ENCODE peak calls at places on chromosomes 11 and 22, in seven cellular contexts. O, R, M, K, D, Z and X are unnamed samples.

GRCh38 chr11:67396587-67397398 is 4.9 kb downstream of the PPP1CA start:
- DNase-seq in O (no peak), R (no peak), M (no peak), K (no peak), D (no peak), Z (no peak), X (no peak)

GRCh38 chr22:43042101-43042780 is 27.3 kb upstream of the PACSIN2 start:
- DNase-seq in O (no peak), R (no peak), M (peak), K (no peak), D (no peak), Z (peak), X (no peak)

GRCh38 chr11:62601114-62601363 is 626 bp downstream of the MTA2 start:
- DNase-seq in O (no peak), R (no peak), M (peak), K (no peak), D (peak), Z (no peak), X (peak)

GRCh38 chr22:26573026-26573662 is 16.8 kb downstream of the TPST2 start:
- DNase-seq in O (peak), R (peak), M (peak), K (no peak), D (peak), Z (peak), X (no peak)

GRCh38 chr11:108873305-108873704 is 208.4 kb downstream of the DDX10 start:
- DNase-seq in O (peak), R (peak), M (peak), K (no peak), D (peak), Z (peak), X (no peak)

GRCh38 chr22:30414525-30415047 is 11.0 kb upstream of the MTFP1 start:
- DNase-seq in O (no peak), R (peak), M (no peak), K (no peak), D (no peak), Z (no peak), X (no peak)

GRCh38 chr11:70201876-70202861 is 927 bp upstream of the FADD start:
- DNase-seq in O (no peak), R (peak), M (peak), K (no peak), D (peak), Z (no peak), X (peak)

GRCh38 chr11:223921-224320 is 12.2 kb downstream of the SIRT3 start:
- DNase-seq in O (no peak), R (no peak), M (no peak), K (no peak), D (no peak), Z (no peak), X (no peak)

GRCh38 chr11:101775033-101775432 is 139.8 kb upstream of the CEP126 start:
- DNase-seq in O (no peak), R (no peak), M (no peak), K (no peak), D (no peak), Z (no peak), X (no peak)

GRCh38 chr11:8097062-8097814 is 16.2 kb downstream of the TUB start:
- DNase-seq in O (no peak), R (no peak), M (no peak), K (peak), D (no peak), Z (no peak), X (no peak)

GRCh38 chr11:72781313-72782080 is 12.3 kb downstream of the STARD10 start:
- DNase-seq in O (no peak), R (no peak), M (no peak), K (no peak), D (peak), Z (no peak), X (no peak)

GRCh38 chr22:47616396-47617020 is 854.1 kb downstream of the TBC1D22A start:
- DNase-seq in O (no peak), R (no peak), M (no peak), K (peak), D (no peak), Z (no peak), X (no peak)

GRCh38 chr11:123221074-123221473 is 26.0 kb upstream of the CLMP start:
- DNase-seq in O (no peak), R (peak), M (peak), K (no peak), D (peak), Z (no peak), X (no peak)

GRCh38 chr11:44726278-44727113 is at the start of gene TSPAN18:
- DNase-seq in O (no peak), R (no peak), M (no peak), K (no peak), D (no peak), Z (no peak), X (no peak)

GRCh38 chr11:34749666-34750659 is 129.1 kb downstream of the EHF start:
- DNase-seq in O (peak), R (peak), M (peak), K (no peak), D (peak), Z (peak), X (peak)

GRCh38 chr11:19772480-19772879 is 59.8 kb downstream of the NAV2 start:
- DNase-seq in O (no peak), R (no peak), M (no peak), K (peak), D (no peak), Z (no peak), X (no peak)

GRCh38 chr11:63504933-63505586 is 824 bp upstream of the LGALS12 start:
- DNase-seq in O (no peak), R (peak), M (no peak), K (no peak), D (peak), Z (no peak), X (peak)

GRCh38 chr22:47165998-47166397 is 403.5 kb downstream of the TBC1D22A start:
- DNase-seq in O (no peak), R (no peak), M (no peak), K (peak), D (no peak), Z (no peak), X (no peak)

GRCh38 chr11:9269492-9270030 is 4.4 kb upstream of the DENND5A start:
- DNase-seq in O (no peak), R (peak), M (peak), K (no peak), D (peak), Z (no peak), X (no peak)

GRCh38 chr11:45768486-45768885 is 36.5 kb upstream of the SLC35C1 start:
- DNase-seq in O (no peak), R (no peak), M (no peak), K (no peak), D (no peak), Z (no peak), X (no peak)

GRCh38 chr11:45110562-45110961 is 35.9 kb upstream of the PRDM11 start:
- DNase-seq in O (peak), R (peak), M (peak), K (no peak), D (peak), Z (peak), X (peak)

GRCh38 chr11:68987211-68987610 is 6.4 kb upstream of the MRGPRD start:
- DNase-seq in O (no peak), R (peak), M (no peak), K (no peak), D (no peak), Z (no peak), X (no peak)

GRCh38 chr11:7532395-7532794 is 18.6 kb downstream of the PPFIBP2 start:
- DNase-seq in O (no peak), R (no peak), M (no peak), K (peak), D (no peak), Z (no peak), X (no peak)

GRCh38 chr11:67389477-67389876 is 2.3 kb upstream of the RAD9A start:
- DNase-seq in O (no peak), R (no peak), M (no peak), K (no peak), D (no peak), Z (no peak), X (no peak)

GRCh38 chr11:115717215-115717584 is 213.0 kb upstream of the CADM1 start:
- DNase-seq in O (no peak), R (no peak), M (no peak), K (no peak), D (peak), Z (no peak), X (no peak)

GRCh38 chr11:72330131-72330727 is 86.3 kb upstream of the PHOX2A start:
- DNase-seq in O (no peak), R (no peak), M (no peak), K (no peak), D (no peak), Z (no peak), X (no peak)

GRCh38 chr22:41664490-41664889 is 24.2 kb downstream of the SNU13 start:
- DNase-seq in O (no peak), R (no peak), M (no peak), K (no peak), D (no peak), Z (no peak), X (no peak)

GRCh38 chr11:18064035-18064434 is 18.0 kb upstream of the TPH1 start:
- DNase-seq in O (no peak), R (no peak), M (no peak), K (no peak), D (no peak), Z (no peak), X (no peak)

GRCh38 chr11:102070766-102071165 is 23.5 kb downstream of the CFAP300 start:
- DNase-seq in O (no peak), R (no peak), M (no peak), K (no peak), D (no peak), Z (no peak), X (no peak)

GRCh38 chr11:102010776-102011500 is 36.3 kb upstream of the CFAP300 start:
- DNase-seq in O (peak), R (peak), M (peak), K (no peak), D (peak), Z (peak), X (peak)

GRCh38 chr11:46099973-46100335 is 21.3 kb downstream of the PHF21A start:
- DNase-seq in O (no peak), R (peak), M (peak), K (no peak), D (peak), Z (peak), X (no peak)

GRCh38 chr11:61071208-61071681 is 31.0 kb upstream of the CD5 start:
- DNase-seq in O (no peak), R (no peak), M (no peak), K (no peak), D (no peak), Z (no peak), X (no peak)

GRCh38 chr11:112584674-112585073 is 324.0 kb upstream of the PLET1 start:
- DNase-seq in O (no peak), R (no peak), M (no peak), K (no peak), D (no peak), Z (no peak), X (peak)

GRCh38 chr11:62852523-62853188 is 13.3 kb upstream of the WDR74 start:
- DNase-seq in O (no peak), R (no peak), M (no peak), K (no peak), D (no peak), Z (no peak), X (no peak)

GRCh38 chr22:26825960-26826359 is 168.6 kb downstream of the MIAT start:
- DNase-seq in O (no peak), R (no peak), M (no peak), K (no peak), D (no peak), Z (no peak), X (no peak)

GRCh38 chr11:28146123-28146751 is 38.0 kb downstream of the METTL15 start:
- DNase-seq in O (peak), R (peak), M (peak), K (no peak), D (peak), Z (peak), X (peak)

GRCh38 chr11:61736310-61736709 is 16.1 kb upstream of the MYRF start:
- DNase-seq in O (no peak), R (no peak), M (no peak), K (no peak), D (no peak), Z (no peak), X (peak)

DNA sequence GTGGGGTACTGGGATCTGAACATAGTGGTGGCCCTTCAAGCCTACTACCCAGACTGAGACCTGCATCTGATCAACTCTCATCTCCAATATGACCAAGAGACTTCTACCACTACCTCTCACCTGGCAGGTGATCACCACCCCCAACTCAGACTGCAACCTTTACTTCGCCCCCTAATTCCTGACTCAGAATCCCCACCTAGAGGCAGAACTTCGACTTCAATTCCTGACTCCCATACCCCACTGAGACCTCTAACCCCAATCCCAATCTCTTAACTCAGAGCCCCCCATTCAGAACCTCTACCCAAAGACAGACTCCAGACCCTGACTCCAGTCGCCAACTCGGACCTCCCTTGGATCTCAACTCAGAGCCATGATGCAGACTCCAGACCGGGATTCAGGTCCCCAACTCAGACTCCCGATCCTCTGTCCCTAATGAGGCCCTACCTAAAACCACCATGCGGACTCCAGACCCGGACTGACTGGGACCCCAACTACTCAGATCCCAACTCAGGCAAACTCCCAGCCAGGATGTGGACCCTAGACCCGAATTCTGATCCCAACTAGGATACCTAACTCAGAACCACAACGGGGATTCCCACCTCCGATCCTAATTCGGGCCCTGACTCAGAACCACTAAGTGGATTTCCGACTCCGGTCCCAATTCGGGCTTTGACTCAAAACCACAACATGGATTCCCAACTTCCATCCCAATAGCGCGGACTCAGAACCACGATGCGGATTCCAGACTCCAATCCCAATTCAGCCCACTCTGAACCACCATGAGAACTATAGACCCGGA is 1.2 kb downstream of the KCNQ1OT1 start:
- DNase-seq in O (no peak), R (peak), M (no peak), K (peak), D (no peak), Z (no peak), X (no peak)
- TF ChIP-seq CTCF in O (no peak), R (peak), M (no peak), K (no peak), D (peak), Z (no peak), X (no peak)

GRCh38 chr11:47406896-47407745 is 1.3 kb upstream of the SLC39A13 start:
- DNase-seq in O (no peak), R (no peak), M (peak), K (no peak), D (peak), Z (no peak), X (no peak)
- TF ChIP-seq CTCF in O (peak), R (peak), M (peak), K (no peak), D (peak), Z (no peak), X (no peak)

DNA sequence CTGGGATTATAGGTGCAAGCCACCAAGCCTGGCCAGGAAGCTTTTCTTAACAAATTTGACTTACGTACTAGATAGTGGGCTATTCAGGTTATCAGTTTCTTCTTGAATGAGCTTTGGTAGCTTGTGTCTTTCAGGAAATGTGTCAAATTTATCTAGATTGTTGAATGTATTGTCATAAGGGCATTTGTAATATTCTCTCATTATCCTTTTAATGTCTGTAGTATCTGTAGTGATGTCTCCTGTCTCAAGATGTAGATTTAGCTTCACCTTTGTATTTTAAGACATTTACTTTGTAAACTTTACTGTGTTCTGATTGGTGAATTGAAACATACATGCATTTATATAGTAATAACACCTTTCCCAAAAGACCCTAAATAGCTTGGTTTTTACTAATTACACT is 20.7 kb downstream of the ARHGAP8 start:
- DNase-seq in O (no peak), R (no peak), M (no peak), K (no peak), D (no peak), Z (no peak), X (no peak)
- TF ChIP-seq CTCF in O (no peak), R (no peak), M (no peak), K (no peak), D (no peak), Z (no peak), X (no peak)

DNA sequence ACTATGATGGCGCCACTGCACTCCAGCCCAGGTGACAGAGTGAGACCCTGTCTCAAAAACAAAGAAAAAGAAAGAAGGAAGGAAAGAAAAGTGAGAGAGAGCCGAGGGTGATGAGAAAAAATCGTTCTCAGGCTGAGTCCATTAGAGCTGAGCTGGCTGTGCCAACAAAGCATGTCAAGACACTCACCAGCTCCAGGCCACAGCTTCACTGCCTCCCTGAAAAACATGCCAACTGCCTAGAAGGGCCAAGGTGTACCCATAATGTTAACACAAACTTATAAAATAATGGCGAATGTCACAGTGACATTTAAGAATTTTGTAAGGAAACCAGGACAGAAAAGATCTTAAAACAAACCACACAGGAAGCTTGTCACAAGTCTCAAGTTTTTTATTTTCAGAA is 5.2 kb downstream of the TMEM121B start:
- DNase-seq in O (no peak), R (no peak), M (no peak), K (no peak), D (no peak), Z (no peak), X (no peak)
- TF ChIP-seq CTCF in O (no peak), R (no peak), M (no peak), K (no peak), D (no peak), Z (no peak), X (no peak)